ENCODE peak calls at places on chromosome 10, in eight cellular contexts. P is gastrocnemius medialis, X is A549, V is foreskin keratinocyte, U is GM23338, H is RWPE1, Q is endothelial cell of umbilical vein, C is H9. O is an unnamed sample.

GRCh38 chr10:13709931-13710690 is 123.3 kb downstream of the PRPF18 start:
- DNase-seq in P (no peak), X (no peak), V (no peak), U (no peak), H (no peak), Q (no peak), C (no peak), O (no peak)

GRCh38 chr10:21497177-21497807 is 28.2 kb downstream of the SKIDA1 start:
- DNase-seq in P (peak), X (peak), V (peak), U (peak), H (peak), Q (peak), C (peak), O (peak)

GRCh38 chr10:63520463-63521388 is 475 bp upstream of the REEP3 start:
- DNase-seq in P (peak), X (peak), V (peak), U (peak), H (peak), Q (peak), C (peak), O (peak)

GRCh38 chr10:3654496-3654895 is 130.5 kb downstream of the KLF6 start:
- DNase-seq in P (no peak), X (no peak), V (peak), U (no peak), H (no peak), Q (no peak), C (no peak), O (no peak)

GRCh38 chr10:131821378-131822012 is 79.3 kb upstream of the PPP2R2D start:
- DNase-seq in P (no peak), X (no peak), V (no peak), U (no peak), H (no peak), Q (no peak), C (no peak), O (no peak)

GRCh38 chr10:88989824-88990527 is 622 bp upstream of the FAS start:
- DNase-seq in P (peak), X (no peak), V (no peak), U (no peak), H (peak), Q (peak), C (no peak), O (peak)

GRCh38 chr10:84065764-84066163 is 73.5 kb upstream of the GHITM start:
- DNase-seq in P (no peak), X (no peak), V (no peak), U (no peak), H (no peak), Q (no peak), C (no peak), O (no peak)

GRCh38 chr10:112775347-112775746 is 174.7 kb upstream of the TCF7L2 start:
- DNase-seq in P (no peak), X (no peak), V (no peak), U (no peak), H (no peak), Q (no peak), C (no peak), O (no peak)

DNA sequence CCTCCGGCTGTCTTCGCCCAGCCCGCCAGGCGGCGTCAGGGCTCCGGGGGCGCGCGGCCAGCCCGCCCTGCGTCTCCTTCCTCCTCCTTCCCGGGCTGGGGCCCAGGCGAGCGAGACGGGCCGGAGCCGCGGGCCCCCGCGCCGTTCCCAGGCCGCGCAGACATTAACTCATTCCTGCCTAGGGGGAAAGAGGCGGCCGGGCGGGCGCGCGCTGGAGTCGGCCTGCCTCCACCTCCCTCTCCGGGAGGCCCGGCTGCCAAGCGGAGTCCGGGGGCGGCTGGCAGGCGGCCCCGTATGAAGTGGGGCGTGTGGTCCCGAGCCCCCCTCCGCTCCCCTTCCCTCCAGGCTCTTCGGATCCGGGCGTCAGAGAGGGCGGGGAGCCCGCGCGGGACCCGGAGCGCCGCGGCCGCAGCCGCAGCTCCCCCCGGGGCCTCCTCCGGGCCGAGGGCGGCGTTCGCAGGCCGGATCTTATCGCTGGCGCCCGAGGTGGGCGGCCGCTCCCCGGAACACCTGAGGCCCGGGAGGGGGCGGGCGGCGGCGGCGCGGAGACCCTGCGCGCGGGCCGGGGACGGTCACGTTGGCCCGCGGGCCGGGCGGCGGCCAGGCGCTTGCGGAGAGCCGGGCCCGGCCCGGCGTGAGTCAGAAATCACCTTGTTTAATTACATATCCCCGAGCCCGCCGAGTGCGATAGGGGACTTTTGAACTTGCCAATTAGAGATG is 43.1 kb downstream of the LDB3 start:
- DNase-seq in P (peak), X (peak), V (peak), U (peak), H (peak), Q (peak), C (peak), O (peak)
- TF ChIP-seq CTCF in P (peak), X (peak), V (peak), U (peak), H (peak), Q (peak), C (peak), O (peak)

DNA sequence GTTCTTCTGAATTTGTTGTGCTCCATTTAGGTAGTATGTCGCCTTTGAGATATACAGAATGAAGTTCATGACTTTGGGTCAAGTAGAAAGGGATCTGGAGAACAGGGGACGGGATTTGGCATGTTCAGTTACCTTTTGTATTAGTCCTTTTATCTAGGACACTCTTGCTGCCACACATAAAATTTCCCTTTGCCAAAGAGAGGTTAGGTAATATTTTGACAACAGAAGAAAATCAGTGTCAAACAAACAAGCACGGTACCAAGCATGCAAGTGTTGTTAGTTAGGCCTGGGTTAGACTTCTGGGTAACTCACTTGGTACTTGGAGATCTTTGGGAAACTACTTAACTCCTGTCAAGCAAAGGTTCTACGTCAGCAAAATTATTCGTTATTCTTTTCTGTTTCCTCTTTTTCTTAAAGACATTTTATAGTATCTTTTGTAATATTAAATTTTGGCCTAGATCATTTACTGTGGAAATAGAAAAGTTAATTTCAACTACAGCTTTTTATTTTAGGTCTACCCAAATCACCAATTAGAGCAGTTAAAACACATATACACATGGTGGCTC is 116.7 kb downstream of the PLXDC2 start:
- DNase-seq in P (no peak), X (no peak), V (no peak), U (no peak), H (no peak), Q (no peak), C (no peak), O (no peak)
- H3K27ac ChIP-seq in P (peak), X (no peak), V (no peak), U (no peak), H (no peak), Q (no peak), C (no peak), O (no peak)

GRCh38 chr10:50281967-50282522 is 30.7 kb upstream of the ASAH2 start:
- DNase-seq in P (no peak), X (no peak), V (no peak), U (no peak), H (no peak), Q (no peak), C (no peak), O (no peak)
- TF ChIP-seq CTCF in P (no peak), X (no peak), V (no peak), U (no peak), H (no peak), Q (no peak), C (no peak), O (no peak)

DNA sequence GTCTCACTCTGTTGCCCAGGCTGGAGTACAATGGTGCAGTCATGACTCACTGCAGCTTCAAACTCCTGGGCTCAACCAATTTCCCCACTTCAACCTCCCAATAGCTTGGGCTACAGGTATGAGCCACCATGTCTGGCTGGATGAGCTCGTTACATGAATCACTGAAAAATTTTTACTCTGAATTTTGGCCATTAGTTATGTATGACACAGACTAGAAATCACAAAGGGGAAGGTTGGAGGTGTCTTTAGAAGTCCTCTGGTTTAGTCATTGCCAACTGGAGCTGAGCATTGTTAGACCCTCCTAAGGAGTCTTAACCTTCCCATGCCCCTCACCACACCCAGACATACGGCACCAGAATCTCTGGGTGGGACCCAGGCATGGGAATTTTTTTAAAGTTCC is 34.7 kb downstream of the SVIL start:
- DNase-seq in P (no peak), X (no peak), V (peak), U (no peak), H (no peak), Q (no peak), C (no peak), O (no peak)
- H3K27ac ChIP-seq in P (peak), X (no peak), V (peak), U (no peak), H (peak), Q (no peak), C (no peak), O (no peak)

DNA sequence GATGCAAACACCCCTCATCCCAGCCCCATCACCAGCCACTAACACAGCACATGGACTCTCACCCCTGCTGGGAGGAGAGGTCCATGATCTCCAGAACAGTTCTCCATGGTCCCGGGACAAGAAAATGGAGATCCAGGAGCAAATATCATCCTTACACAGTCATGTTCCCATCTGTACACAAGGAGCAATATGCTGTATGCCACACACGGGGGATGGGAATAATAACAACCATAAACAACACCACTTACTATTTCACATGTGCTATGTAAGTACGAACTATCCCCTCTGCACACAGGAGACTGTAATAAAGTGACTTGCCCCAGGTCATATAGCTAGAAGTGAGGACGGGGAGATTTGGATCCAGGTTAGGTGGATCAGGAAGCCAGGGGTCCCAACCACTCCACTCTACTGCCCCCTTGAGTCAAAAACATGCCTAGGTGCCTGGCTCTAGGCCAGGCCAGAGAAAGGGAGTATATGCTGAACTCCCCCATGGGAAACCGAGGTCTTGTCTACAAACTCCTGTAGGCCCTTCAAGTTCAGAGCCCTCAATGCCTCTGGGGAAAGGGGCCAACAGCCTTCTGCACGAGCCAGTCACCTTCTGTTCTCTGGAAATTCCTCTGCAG is 34.1 kb downstream of the LRRC20 start:
- DNase-seq in P (peak), X (peak), V (no peak), U (peak), H (peak), Q (peak), C (peak), O (peak)
- TF ChIP-seq CTCF in P (peak), X (peak), V (peak), U (peak), H (no peak), Q (peak), C (peak), O (peak)

GRCh38 chr10:5546891-5547683 is 22.3 kb downstream of the CALML3 start:
- DNase-seq in P (peak), X (peak), V (peak), U (no peak), H (peak), Q (peak), C (no peak), O (peak)

GRCh38 chr10:5547684-5547933 is 22.8 kb downstream of the CALML3 start:
- DNase-seq in P (no peak), X (no peak), V (no peak), U (no peak), H (no peak), Q (peak), C (no peak), O (no peak)

GRCh38 chr10:5545426-5545777 is 20.6 kb downstream of the CALML3 start:
- DNase-seq in P (no peak), X (no peak), V (no peak), U (no peak), H (no peak), Q (no peak), C (no peak), O (no peak)

GRCh38 chr10:5545011-5545410 is 20.2 kb downstream of the CALML3 start:
- DNase-seq in P (no peak), X (no peak), V (no peak), U (no peak), H (no peak), Q (no peak), C (no peak), O (no peak)

DNA sequence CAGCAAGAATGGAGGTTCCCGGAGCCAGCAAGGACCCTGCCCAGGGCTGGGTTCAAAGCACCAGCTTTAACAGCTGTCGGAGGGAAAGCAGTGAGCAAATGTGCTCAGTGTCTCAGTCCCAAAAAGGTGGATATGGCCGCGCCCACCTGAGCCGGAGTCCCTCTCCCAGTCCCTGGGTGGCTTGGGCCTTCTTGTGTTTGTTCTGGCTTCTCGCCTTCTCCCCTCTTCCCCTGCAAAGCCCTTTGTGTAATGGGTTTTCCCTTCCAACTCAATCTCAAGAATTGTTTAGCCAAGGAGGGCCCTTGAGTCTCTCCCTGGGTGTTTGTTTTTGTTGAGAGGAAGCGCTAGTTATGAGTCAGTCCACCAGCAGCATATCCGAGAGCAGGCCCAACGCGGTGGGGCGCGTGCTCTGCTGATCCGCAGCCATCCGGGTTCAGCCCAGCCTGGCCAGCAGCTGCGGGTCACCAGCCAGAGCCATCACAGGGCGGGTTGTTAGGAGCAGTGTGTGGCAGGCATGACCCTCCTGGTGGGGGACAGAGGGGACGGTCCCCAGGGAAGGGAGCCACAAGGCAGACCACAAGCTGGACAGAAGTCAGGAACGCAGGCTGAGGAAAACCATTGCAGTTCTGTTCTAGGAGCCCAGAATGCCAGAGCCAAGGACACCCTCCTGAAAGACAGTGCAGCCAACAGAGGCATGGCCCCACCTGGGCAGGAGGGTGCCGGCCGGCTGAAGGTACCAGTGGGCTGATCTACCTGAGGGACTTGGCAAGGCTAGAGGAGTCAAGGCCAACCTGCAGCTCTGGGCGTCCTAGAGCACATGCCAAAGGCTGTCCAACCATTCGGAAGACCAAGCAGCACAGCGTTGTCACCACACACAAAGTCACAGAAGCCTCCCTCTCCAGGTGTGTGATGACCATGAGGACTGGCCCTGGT is 21.3 kb downstream of the CALML3 start:
- DNase-seq in P (peak), X (peak), V (no peak), U (no peak), H (no peak), Q (peak), C (no peak), O (peak)
- H3K27ac ChIP-seq in P (peak), X (peak), V (peak), U (no peak), H (peak), Q (peak), C (no peak), O (peak)

O was measured in brain microvascular endothelial cell.